ENCODE peak calls at places on chromosomes 5 and 9, in nine cellular contexts. M, E, D, U, L, Q, J, V and Y are unnamed samples.

GRCh38 chr5:138696501-138696900 is 56.7 kb upstream of the CTNNA1 start:
- DNase-seq in V (no peak), L (peak), Q (no peak), U (no peak), J (no peak), E (peak), M (no peak), D (no peak), Y (no peak)

GRCh38 chr5:155402927-155403645 is 389.5 kb downstream of the KIF4B start:
- DNase-seq in J (no peak), Q (no peak), D (no peak), U (no peak), M (no peak), E (no peak), V (no peak), L (no peak), Y (no peak)

GRCh38 chr5:54834121-54834842 is 151.1 kb downstream of the ESM1 start:
- DNase-seq in U (no peak), M (no peak), E (no peak), L (no peak), V (no peak), Q (no peak), D (no peak), J (no peak), Y (no peak)

GRCh38 chr9:68560131-68560844 is 19.6 kb upstream of the TMEM252 start:
- DNase-seq in Q (no peak), L (no peak), E (peak), U (peak), M (peak), V (peak), J (peak), D (peak), Y (peak)

GRCh38 chr9:98654247-98654646 is 54.5 kb downstream of the GABBR2 start:
- DNase-seq in V (no peak), J (no peak), U (no peak), D (no peak), E (no peak), M (no peak), L (no peak), Q (no peak), Y (no peak)

GRCh38 chr5:133347039-133347438 is 265.3 kb downstream of the FSTL4 start:
- DNase-seq in L (no peak), M (peak), J (peak), Q (no peak), D (peak), U (peak), E (no peak), V (no peak), Y (peak)

GRCh38 chr9:126591083-126591482 is 22.6 kb upstream of the LMX1B start:
- DNase-seq in L (no peak), D (no peak), U (no peak), E (peak), V (no peak), Q (no peak), J (no peak), M (no peak), Y (peak)

GRCh38 chr5:179886190-179886589 is 21.5 kb downstream of the TBC1D9B start:
- DNase-seq in D (no peak), V (no peak), E (no peak), Q (no peak), M (no peak), U (no peak), L (no peak), J (peak), Y (no peak)

GRCh38 chr5:57662991-57663390 is 180.4 kb upstream of the ACTBL2 start:
- DNase-seq in M (no peak), E (no peak), Q (no peak), L (no peak), D (no peak), J (no peak), V (no peak), U (no peak), Y (no peak)

GRCh38 chr5:3912790-3913189 is 317.2 kb downstream of the IRX1 start:
- DNase-seq in M (no peak), V (no peak), D (no peak), J (no peak), L (no peak), U (no peak), E (no peak), Q (no peak), Y (no peak)

GRCh38 chr5:113680534-113680933 is 167.0 kb downstream of the YTHDC2 start:
- DNase-seq in E (no peak), J (no peak), L (no peak), U (no peak), Q (no peak), V (no peak), D (no peak), M (no peak), Y (no peak)

GRCh38 chr5:156515799-156516198 is 188.8 kb downstream of the SGCD start:
- DNase-seq in V (no peak), Q (no peak), D (peak), U (no peak), L (no peak), E (peak), M (no peak), J (no peak), Y (no peak)

GRCh38 chr5:150809363-150809762 is 30.8 kb downstream of the SMIM3 start:
- DNase-seq in U (no peak), Q (no peak), V (no peak), L (no peak), J (no peak), M (no peak), D (no peak), E (no peak), Y (no peak)

GRCh38 chr5:165834922-165835321 is 2329.5 kb downstream of the MAT2B start:
- DNase-seq in V (no peak), D (no peak), M (no peak), J (no peak), U (no peak), Q (no peak), L (no peak), E (no peak), Y (no peak)

GRCh38 chr5:136810198-136810823 is 445.0 kb upstream of the TRPC7 start:
- DNase-seq in U (no peak), J (no peak), E (no peak), D (no peak), Q (no peak), M (no peak), L (peak), V (no peak), Y (no peak)

GRCh38 chr9:114366334-114367128 is 21.3 kb downstream of the AKNA start:
- DNase-seq in L (peak), U (no peak), Q (no peak), J (peak), E (no peak), D (no peak), M (peak), V (no peak), Y (no peak)

GRCh38 chr9:103928452-103928851 is 165.7 kb upstream of the SMC2 start:
- DNase-seq in M (no peak), V (no peak), D (no peak), L (no peak), U (no peak), Q (no peak), J (no peak), E (no peak), Y (no peak)

GRCh38 chr5:135705230-135705631 is 126.4 kb upstream of the CXCL14 start:
- DNase-seq in V (no peak), M (no peak), D (no peak), Q (no peak), J (no peak), E (peak), U (no peak), L (peak), Y (no peak)

GRCh38 chr5:181189962-181190710 is 14.9 kb downstream of the TRIM7 start:
- DNase-seq in M (peak), D (peak), V (peak), Q (peak), U (no peak), L (no peak), E (peak), J (no peak), Y (no peak)

GRCh38 chr5:154213592-154213991 is 23.1 kb downstream of the GALNT10 start:
- DNase-seq in U (no peak), E (no peak), J (no peak), L (no peak), Q (no peak), D (no peak), V (no peak), M (no peak), Y (no peak)

GRCh38 chr5:159951387-159951786 is 35.1 kb downstream of the ADRA1B start:
- DNase-seq in E (peak), J (no peak), M (peak), L (no peak), Q (no peak), V (peak), U (peak), D (peak), Y (peak)

GRCh38 chr5:87069974-87070608 is 197.6 kb upstream of the RASA1 start:
- DNase-seq in V (no peak), L (peak), M (peak), J (no peak), D (peak), U (peak), E (peak), Q (no peak), Y (peak)

GRCh38 chr5:32325067-32325466 is 12.3 kb upstream of the MTMR12 start:
- DNase-seq in E (no peak), D (no peak), L (peak), V (no peak), U (no peak), M (peak), Q (no peak), J (no peak), Y (no peak)

GRCh38 chr9:73137914-73138313 is 13.8 kb upstream of the ANXA1 start:
- DNase-seq in E (no peak), J (no peak), U (no peak), D (no peak), L (no peak), Q (no peak), V (no peak), M (no peak), Y (no peak)

GRCh38 chr9:73135394-73135793 is 16.3 kb upstream of the ANXA1 start:
- DNase-seq in E (no peak), L (no peak), V (no peak), U (no peak), J (no peak), Q (no peak), D (no peak), M (no peak), Y (no peak)

GRCh38 chr9:73141282-73141681 is 10.4 kb upstream of the ANXA1 start:
- DNase-seq in L (no peak), U (no peak), M (no peak), V (no peak), D (no peak), J (no peak), E (no peak), Q (no peak), Y (no peak)

GRCh38 chr9:73133921-73134407 is 17.7 kb upstream of the ANXA1 start:
- DNase-seq in U (no peak), L (no peak), J (no peak), E (no peak), V (no peak), Q (no peak), M (peak), D (no peak), Y (peak)

GRCh38 chr9:73137286-73137899 is 14.3 kb upstream of the ANXA1 start:
- DNase-seq in E (no peak), V (no peak), U (no peak), J (no peak), M (no peak), D (no peak), L (no peak), Q (no peak), Y (no peak)
- TF ChIP-seq CTCF in E (no peak), V (no peak), U (no peak), J (no peak), M (no peak), D (no peak), L (no peak), Q (no peak), Y (no peak)

GRCh38 chr5:39424751-39425524 is at the start of gene DAB2:
- DNase-seq in E (peak), Q (peak), V (peak), D (peak), M (no peak), U (peak), J (peak), L (peak), Y (peak)
- TF ChIP-seq CTCF in E (peak), Q (no peak), V (peak), D (peak), M (no peak), U (peak), J (peak), L (peak), Y (peak)

DNA sequence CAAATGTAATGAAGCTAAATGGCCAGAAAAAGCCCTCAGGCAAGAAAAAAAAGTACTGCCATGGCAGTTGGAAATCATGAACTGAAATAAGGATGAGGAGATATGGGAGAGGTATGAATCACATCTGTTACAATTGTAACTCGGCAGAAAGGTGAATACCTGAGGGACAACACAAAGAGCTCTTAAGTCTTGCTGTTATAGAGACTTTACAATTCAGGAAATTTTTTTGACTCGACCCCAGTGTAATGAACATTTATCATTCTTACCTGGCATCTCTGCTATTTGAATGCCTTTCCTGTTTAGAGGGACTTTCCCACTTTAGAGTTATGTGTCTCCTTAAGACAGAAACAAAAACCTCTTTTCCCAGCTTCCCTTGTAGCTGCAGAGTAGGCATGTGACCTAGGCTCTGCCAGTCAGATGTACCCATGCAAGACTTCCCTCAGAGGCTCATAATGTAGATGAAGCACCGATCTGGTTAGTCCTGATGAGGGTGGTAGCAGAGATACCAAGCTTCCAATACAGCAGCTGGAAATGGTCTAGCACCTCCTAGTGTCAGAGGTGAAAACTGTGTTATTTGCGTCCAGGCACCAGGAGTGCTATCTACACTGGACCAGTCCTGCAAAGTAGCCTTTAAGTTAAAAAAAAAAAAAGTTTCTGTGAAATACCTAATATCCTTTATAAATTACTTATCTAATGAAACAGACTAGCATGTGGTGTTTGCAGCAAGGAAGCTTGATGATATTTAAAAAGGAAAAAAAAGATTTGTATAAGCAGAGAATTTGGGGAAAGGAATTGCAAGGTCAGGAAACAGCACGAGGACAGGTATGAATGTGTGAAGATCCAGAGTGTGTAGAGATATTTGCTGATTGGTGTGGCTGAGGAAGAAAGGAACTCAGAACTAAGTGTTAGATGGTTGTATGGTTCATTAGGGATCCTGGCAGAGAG is 146.9 kb upstream of the SLC1A3 start:
- DNase-seq in D (peak), M (peak), V (no peak), E (peak), L (peak), U (peak), J (no peak), Q (no peak), Y (peak)
- TF ChIP-seq CTCF in D (peak), M (peak), V (peak), E (peak), L (peak), U (peak), J (no peak), Q (no peak), Y (peak)

DNA sequence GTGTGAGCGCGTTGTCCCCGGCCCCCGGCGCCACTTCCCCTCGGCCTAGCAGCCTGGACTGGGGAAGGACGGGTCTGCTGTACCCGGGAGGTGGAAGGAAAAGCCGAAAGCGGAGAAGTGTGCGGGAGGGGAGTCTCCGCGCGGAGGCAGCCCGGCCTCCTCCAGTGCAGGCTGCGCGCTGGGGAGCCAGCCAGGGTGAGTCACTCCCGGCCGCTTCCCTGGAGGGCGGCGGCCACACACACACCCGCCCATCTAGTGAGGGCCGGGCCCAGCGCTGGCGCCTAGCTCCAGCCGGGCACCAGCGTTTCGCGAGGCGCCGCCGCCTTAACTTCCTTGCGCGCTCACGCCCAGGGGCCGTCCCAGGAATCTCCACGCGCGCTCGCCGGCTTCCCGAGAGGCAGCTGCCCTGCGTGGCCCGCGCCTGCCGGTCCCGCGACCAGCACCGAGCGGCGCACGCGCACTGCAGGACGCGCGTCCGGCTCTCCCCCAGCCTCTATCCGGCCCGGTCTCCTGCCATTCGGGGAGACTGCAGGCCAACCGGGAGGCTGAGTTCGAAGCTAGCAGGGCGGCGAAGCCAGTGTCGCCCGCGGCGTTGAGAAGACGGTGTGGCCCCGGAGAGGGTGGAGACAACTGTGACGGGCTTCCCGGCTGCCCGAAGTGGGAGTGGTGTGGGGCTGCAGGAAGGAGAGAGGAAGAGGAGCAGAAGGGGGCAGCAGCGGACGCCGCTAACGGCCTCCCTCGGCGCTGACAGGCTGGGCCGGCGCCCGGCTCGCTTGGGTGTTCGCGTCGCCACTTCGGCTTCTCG is at the start of gene JAK2:
- DNase-seq in L (peak), U (peak), V (peak), E (peak), D (peak), Q (peak), M (peak), J (peak), Y (peak)
- TF ChIP-seq CTCF in L (no peak), U (peak), V (peak), E (peak), D (peak), Q (no peak), M (peak), J (no peak), Y (peak)

GRCh38 chr5:122500245-122501086 is 188.4 kb downstream of the SNCAIP start:
- DNase-seq in J (no peak), M (peak), Q (no peak), D (peak), E (peak), V (peak), L (no peak), U (peak), Y (peak)

GRCh38 chr5:122499617-122500016 is 187.6 kb downstream of the SNCAIP start:
- DNase-seq in J (no peak), U (no peak), E (no peak), Q (no peak), M (no peak), D (no peak), L (no peak), V (no peak), Y (no peak)

GRCh38 chr5:122501087-122501435 is 189.0 kb downstream of the SNCAIP start:
- DNase-seq in V (no peak), E (no peak), M (no peak), L (no peak), J (no peak), D (no peak), Q (no peak), U (no peak), Y (no peak)

GRCh38 chr5:122493776-122494518 is 181.9 kb downstream of the SNCAIP start:
- DNase-seq in V (no peak), M (no peak), J (no peak), U (no peak), L (no peak), Q (peak), D (no peak), E (no peak), Y (no peak)

DNA sequence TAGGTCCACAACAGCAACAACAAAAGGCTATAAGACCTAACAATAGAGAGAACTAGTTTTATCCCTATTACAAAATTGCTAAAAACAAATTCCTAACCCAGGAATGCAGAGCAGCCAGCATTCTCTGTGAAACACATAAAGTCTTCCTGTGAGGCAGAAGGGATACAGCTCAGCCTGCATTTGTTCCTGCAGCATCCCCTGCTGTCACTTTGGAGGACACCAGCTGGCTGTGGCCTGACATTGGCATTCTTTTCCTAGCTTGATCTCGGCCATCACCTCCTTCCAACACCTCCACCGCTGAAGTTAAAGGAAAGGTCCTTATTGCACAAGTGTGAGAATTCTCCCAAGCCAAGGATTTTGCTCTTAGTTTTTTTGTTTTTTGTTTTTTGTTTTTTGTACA is 186.1 kb downstream of the SNCAIP start:
- DNase-seq in M (no peak), V (peak), E (peak), J (no peak), D (peak), U (no peak), Q (no peak), L (no peak), Y (no peak)
- TF ChIP-seq CTCF in M (peak), V (peak), E (peak), J (no peak), D (peak), U (no peak), Q (no peak), L (peak), Y (peak)

DNA sequence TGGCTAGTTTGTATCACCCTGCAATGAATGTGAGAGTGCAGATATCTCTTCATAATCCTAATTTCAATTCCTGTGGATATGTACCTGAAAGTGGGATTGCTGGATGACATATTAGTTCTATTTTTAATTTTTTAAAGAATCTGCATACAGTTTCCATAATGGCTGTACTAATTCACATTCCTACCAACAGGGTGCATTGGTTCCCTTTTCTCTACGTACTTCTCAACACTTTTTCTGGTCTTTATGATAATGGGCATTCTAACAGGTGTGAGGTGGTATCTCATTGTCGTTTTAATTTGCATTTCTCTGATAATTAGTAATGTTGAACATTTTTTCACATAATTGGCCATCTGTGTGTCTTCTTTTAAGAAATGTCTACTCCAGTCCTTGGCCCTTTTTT is 927.5 kb downstream of the DTWD2 start:
- DNase-seq in V (no peak), J (no peak), D (peak), E (no peak), L (no peak), U (peak), M (no peak), Q (no peak), Y (no peak)
- TF ChIP-seq CTCF in V (no peak), J (no peak), D (peak), E (peak), L (peak), U (peak), M (no peak), Q (peak), Y (no peak)

GRCh38 chr5:73447234-73448071 is 1.1 kb downstream of the FOXD1 start:
- DNase-seq in V (peak), M (peak), U (no peak), E (peak), L (peak), J (peak), Q (peak), D (peak), Y (peak)
- TF ChIP-seq CTCF in V (no peak), M (no peak), U (no peak), E (no peak), L (no peak), J (no peak), Q (no peak), D (no peak), Y (no peak)

GRCh38 chr5:976849-977751 is 31.5 kb upstream of the NKD2 start:
- DNase-seq in V (no peak), D (no peak), U (no peak), M (no peak), L (no peak), Q (no peak), J (no peak), E (peak), Y (no peak)
- TF ChIP-seq CTCF in V (no peak), D (no peak), U (no peak), M (no peak), L (no peak), Q (no peak), J (no peak), E (no peak), Y (no peak)